ENCODE peak calls at places on chromosomes 3 and 15, in ten cellular contexts. One of them, this sample, is unnamed.

GRCh38 chr15:75584121-75584520 is 5.0 kb upstream of the PTPN9 start:
- DNase-seq in stomach: no peak
- DNase-seq in naive thymus-derived CD4-positive, alpha-beta T cell: no peak
- DNase-seq in GM23248: peak
- DNase-seq in mesenchymal stem cell: no peak
- DNase-seq in CD4-positive, CD25-positive, alpha-beta regulatory T cell: no peak
- DNase-seq in neuronal stem cell: no peak
- DNase-seq in breast epithelium: no peak
- DNase-seq in CD8-positive, alpha-beta memory T cell: no peak
- DNase-seq in endothelial cell of umbilical vein: no peak
- DNase-seq in this sample: no peak

GRCh38 chr3:69505770-69506407 is 120.0 kb upstream of the FRMD4B start:
- DNase-seq in stomach: no peak
- DNase-seq in breast epithelium: no peak
- DNase-seq in mesenchymal stem cell: peak
- DNase-seq in CD8-positive, alpha-beta memory T cell: no peak
- DNase-seq in CD4-positive, CD25-positive, alpha-beta regulatory T cell: no peak
- DNase-seq in endothelial cell of umbilical vein: peak
- DNase-seq in GM23248: peak
- DNase-seq in neuronal stem cell: no peak
- DNase-seq in naive thymus-derived CD4-positive, alpha-beta T cell: no peak
- DNase-seq in this sample: no peak

GRCh38 chr3:156675744-156676466 is 1.5 kb downstream of the TIPARP start:
- DNase-seq in breast epithelium: peak
- DNase-seq in GM23248: peak
- DNase-seq in naive thymus-derived CD4-positive, alpha-beta T cell: no peak
- DNase-seq in mesenchymal stem cell: peak
- DNase-seq in stomach: peak
- DNase-seq in CD8-positive, alpha-beta memory T cell: peak
- DNase-seq in CD4-positive, CD25-positive, alpha-beta regulatory T cell: peak
- DNase-seq in endothelial cell of umbilical vein: peak
- DNase-seq in neuronal stem cell: no peak
- DNase-seq in this sample: no peak

GRCh38 chr3:123096701-123097100 is 29.9 kb downstream of the PDIA5 start:
- DNase-seq in naive thymus-derived CD4-positive, alpha-beta T cell: no peak
- DNase-seq in CD4-positive, CD25-positive, alpha-beta regulatory T cell: no peak
- DNase-seq in GM23248: peak
- DNase-seq in stomach: peak
- DNase-seq in mesenchymal stem cell: peak
- DNase-seq in endothelial cell of umbilical vein: no peak
- DNase-seq in breast epithelium: no peak
- DNase-seq in neuronal stem cell: no peak
- DNase-seq in CD8-positive, alpha-beta memory T cell: no peak
- DNase-seq in this sample: peak

GRCh38 chr3:113690482-113690881 is 6.0 kb downstream of the USF3 start:
- DNase-seq in naive thymus-derived CD4-positive, alpha-beta T cell: no peak
- DNase-seq in CD4-positive, CD25-positive, alpha-beta regulatory T cell: no peak
- DNase-seq in GM23248: no peak
- DNase-seq in breast epithelium: no peak
- DNase-seq in CD8-positive, alpha-beta memory T cell: no peak
- DNase-seq in mesenchymal stem cell: no peak
- DNase-seq in stomach: no peak
- DNase-seq in endothelial cell of umbilical vein: no peak
- DNase-seq in neuronal stem cell: no peak
- DNase-seq in this sample: no peak

GRCh38 chr3:71012971-71013370 is 570.6 kb downstream of the FOXP1 start:
- DNase-seq in mesenchymal stem cell: no peak
- DNase-seq in naive thymus-derived CD4-positive, alpha-beta T cell: no peak
- DNase-seq in stomach: no peak
- DNase-seq in CD4-positive, CD25-positive, alpha-beta regulatory T cell: no peak
- DNase-seq in neuronal stem cell: no peak
- DNase-seq in CD8-positive, alpha-beta memory T cell: no peak
- DNase-seq in endothelial cell of umbilical vein: no peak
- DNase-seq in GM23248: no peak
- DNase-seq in breast epithelium: no peak
- DNase-seq in this sample: no peak

GRCh38 chr3:15040844-15041243 is 24.3 kb downstream of the MRPS25 start:
- DNase-seq in CD8-positive, alpha-beta memory T cell: no peak
- DNase-seq in stomach: no peak
- DNase-seq in GM23248: peak
- DNase-seq in breast epithelium: no peak
- DNase-seq in CD4-positive, CD25-positive, alpha-beta regulatory T cell: no peak
- DNase-seq in mesenchymal stem cell: no peak
- DNase-seq in endothelial cell of umbilical vein: no peak
- DNase-seq in neuronal stem cell: no peak
- DNase-seq in naive thymus-derived CD4-positive, alpha-beta T cell: no peak
- DNase-seq in this sample: no peak

GRCh38 chr15:36363335-36363734 is 216.1 kb upstream of the CDIN1 start:
- DNase-seq in naive thymus-derived CD4-positive, alpha-beta T cell: no peak
- DNase-seq in endothelial cell of umbilical vein: no peak
- DNase-seq in mesenchymal stem cell: peak
- DNase-seq in stomach: no peak
- DNase-seq in CD4-positive, CD25-positive, alpha-beta regulatory T cell: no peak
- DNase-seq in breast epithelium: peak
- DNase-seq in GM23248: peak
- DNase-seq in neuronal stem cell: no peak
- DNase-seq in CD8-positive, alpha-beta memory T cell: no peak
- DNase-seq in this sample: no peak

GRCh38 chr15:62173215-62173614 is 8.1 kb upstream of the C2CD4B start:
- DNase-seq in naive thymus-derived CD4-positive, alpha-beta T cell: no peak
- DNase-seq in endothelial cell of umbilical vein: peak
- DNase-seq in stomach: no peak
- DNase-seq in GM23248: peak
- DNase-seq in neuronal stem cell: no peak
- DNase-seq in CD8-positive, alpha-beta memory T cell: no peak
- DNase-seq in mesenchymal stem cell: no peak
- DNase-seq in CD4-positive, CD25-positive, alpha-beta regulatory T cell: no peak
- DNase-seq in breast epithelium: no peak
- DNase-seq in this sample: no peak

GRCh38 chr3:127141921-127142730 is 50.8 kb upstream of the PRR23E start:
- DNase-seq in mesenchymal stem cell: no peak
- DNase-seq in neuronal stem cell: no peak
- DNase-seq in CD4-positive, CD25-positive, alpha-beta regulatory T cell: no peak
- DNase-seq in endothelial cell of umbilical vein: no peak
- DNase-seq in breast epithelium: no peak
- DNase-seq in CD8-positive, alpha-beta memory T cell: no peak
- DNase-seq in stomach: peak
- DNase-seq in GM23248: no peak
- DNase-seq in naive thymus-derived CD4-positive, alpha-beta T cell: no peak
- DNase-seq in this sample: no peak

GRCh38 chr3:141355242-141355641 is 13.1 kb upstream of the ZBTB38 start:
- DNase-seq in mesenchymal stem cell: no peak
- DNase-seq in neuronal stem cell: no peak
- DNase-seq in endothelial cell of umbilical vein: no peak
- DNase-seq in CD4-positive, CD25-positive, alpha-beta regulatory T cell: no peak
- DNase-seq in naive thymus-derived CD4-positive, alpha-beta T cell: no peak
- DNase-seq in CD8-positive, alpha-beta memory T cell: no peak
- DNase-seq in stomach: no peak
- DNase-seq in GM23248: no peak
- DNase-seq in breast epithelium: no peak
- DNase-seq in this sample: no peak
- H3K27ac ChIP-seq in mesenchymal stem cell: no peak
- H3K27ac ChIP-seq in neuronal stem cell: no peak
- H3K27ac ChIP-seq in endothelial cell of umbilical vein: no peak
- H3K27ac ChIP-seq in CD4-positive, CD25-positive, alpha-beta regulatory T cell: no peak
- H3K27ac ChIP-seq in naive thymus-derived CD4-positive, alpha-beta T cell: no peak
- H3K27ac ChIP-seq in CD8-positive, alpha-beta memory T cell: no peak
- H3K27ac ChIP-seq in stomach: no peak
- H3K27ac ChIP-seq in GM23248: no peak
- H3K27ac ChIP-seq in breast epithelium: no peak
- H3K27ac ChIP-seq in this sample: no peak

GRCh38 chr15:68208641-68209240 is 3.6 kb upstream of the CALML4 start:
- DNase-seq in mesenchymal stem cell: no peak
- DNase-seq in GM23248: no peak
- DNase-seq in CD4-positive, CD25-positive, alpha-beta regulatory T cell: peak
- DNase-seq in naive thymus-derived CD4-positive, alpha-beta T cell: no peak
- DNase-seq in stomach: no peak
- DNase-seq in endothelial cell of umbilical vein: no peak
- DNase-seq in breast epithelium: no peak
- DNase-seq in CD8-positive, alpha-beta memory T cell: no peak
- DNase-seq in neuronal stem cell: no peak
- DNase-seq in this sample: no peak
- H3K4me3 ChIP-seq in mesenchymal stem cell: peak
- H3K4me3 ChIP-seq in GM23248: no peak
- H3K4me3 ChIP-seq in CD4-positive, CD25-positive, alpha-beta regulatory T cell: no peak
- H3K4me3 ChIP-seq in naive thymus-derived CD4-positive, alpha-beta T cell: no peak
- H3K4me3 ChIP-seq in stomach: no peak
- H3K4me3 ChIP-seq in endothelial cell of umbilical vein: no peak
- H3K4me3 ChIP-seq in breast epithelium: no peak
- H3K4me3 ChIP-seq in CD8-positive, alpha-beta memory T cell: no peak
- H3K4me3 ChIP-seq in neuronal stem cell: no peak
- H3K4me3 ChIP-seq in this sample: no peak

DNA sequence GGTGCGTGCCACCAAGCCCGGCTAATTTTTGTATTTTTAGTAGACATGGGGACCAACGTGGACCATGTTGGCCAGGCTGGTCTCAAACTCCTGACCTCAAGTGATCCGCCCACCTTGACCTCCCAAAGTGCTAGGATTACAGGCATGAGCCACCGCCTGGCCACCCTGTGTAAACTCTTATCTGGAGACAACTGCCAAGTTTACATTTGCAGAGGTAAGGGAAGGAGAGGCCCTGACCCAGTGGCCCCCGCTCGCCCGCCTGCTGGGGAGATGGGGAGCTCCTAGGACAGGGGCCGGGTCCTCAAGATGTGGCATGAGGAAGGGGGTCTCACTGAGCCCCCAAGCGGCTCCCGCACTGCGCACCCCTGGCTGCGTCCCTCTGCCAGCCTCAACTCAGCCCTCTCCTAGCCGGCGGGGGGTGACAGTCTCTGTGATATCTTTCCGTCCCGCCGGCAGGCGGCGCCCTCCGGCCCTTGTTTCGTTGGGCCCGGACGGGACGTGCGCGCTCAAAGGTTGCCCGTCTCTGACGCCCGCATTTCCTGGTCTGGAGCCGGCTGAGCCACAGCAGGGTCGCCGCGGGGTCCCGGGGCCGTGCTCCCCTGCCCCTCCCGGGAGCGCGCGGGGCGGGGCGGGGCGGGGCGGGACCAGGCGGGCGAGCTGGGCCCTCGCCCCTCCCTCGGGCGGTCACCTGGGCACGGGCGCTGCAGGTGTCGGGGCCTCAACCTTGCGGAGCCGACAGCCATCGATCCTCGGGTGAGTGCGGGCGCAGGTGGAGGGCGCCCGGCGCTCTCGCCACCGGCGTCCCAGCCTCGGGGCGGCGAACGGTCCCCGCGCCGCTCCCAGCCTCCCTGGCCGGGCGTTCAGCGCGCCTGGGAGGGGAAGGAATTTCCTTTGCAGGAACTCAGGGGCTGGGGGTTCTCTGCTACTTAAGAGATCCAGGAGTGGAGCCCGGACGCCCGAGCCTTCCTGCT is at the start of gene GPR160:
- DNase-seq in endothelial cell of umbilical vein: peak
- DNase-seq in GM23248: peak
- DNase-seq in neuronal stem cell: peak
- DNase-seq in naive thymus-derived CD4-positive, alpha-beta T cell: peak
- DNase-seq in breast epithelium: peak
- DNase-seq in stomach: peak
- DNase-seq in mesenchymal stem cell: peak
- DNase-seq in CD8-positive, alpha-beta memory T cell: peak
- DNase-seq in CD4-positive, CD25-positive, alpha-beta regulatory T cell: peak
- DNase-seq in this sample: peak
- H3K27ac ChIP-seq in endothelial cell of umbilical vein: no peak
- H3K27ac ChIP-seq in GM23248: no peak
- H3K27ac ChIP-seq in neuronal stem cell: no peak
- H3K27ac ChIP-seq in naive thymus-derived CD4-positive, alpha-beta T cell: peak
- H3K27ac ChIP-seq in breast epithelium: peak
- H3K27ac ChIP-seq in stomach: peak
- H3K27ac ChIP-seq in mesenchymal stem cell: no peak
- H3K27ac ChIP-seq in CD8-positive, alpha-beta memory T cell: peak
- H3K27ac ChIP-seq in CD4-positive, CD25-positive, alpha-beta regulatory T cell: no peak
- H3K27ac ChIP-seq in this sample: no peak

DNA sequence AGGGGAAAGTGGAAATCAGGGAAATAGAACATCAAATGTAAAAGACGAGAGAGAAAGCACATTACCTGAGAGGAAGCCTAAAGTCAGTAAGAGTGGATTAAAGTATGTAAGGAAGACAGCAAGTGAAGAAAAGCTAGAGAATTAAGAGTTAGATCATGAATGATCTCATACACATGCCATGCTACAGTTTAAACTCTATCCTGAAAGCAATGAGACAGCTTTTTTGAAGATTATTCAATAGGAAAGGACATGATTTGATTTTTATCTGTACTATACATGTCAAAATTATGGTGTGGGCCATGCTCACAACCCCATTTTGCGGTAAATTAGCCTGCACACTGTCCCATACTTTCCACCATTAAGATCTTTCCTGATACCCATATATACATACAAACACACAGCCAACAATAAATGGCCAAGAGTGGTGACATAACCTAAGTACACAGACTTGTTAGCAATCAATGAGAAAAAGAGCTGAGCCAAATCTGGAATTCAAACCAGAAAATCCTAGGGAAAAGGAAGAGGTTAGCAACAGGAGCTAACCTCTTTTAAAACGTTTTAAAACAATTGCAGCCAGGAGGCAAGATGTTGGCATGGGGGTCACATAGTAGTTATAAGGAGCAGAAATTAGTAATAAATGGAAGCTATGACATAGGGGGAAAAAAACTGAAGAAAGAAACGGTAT is 4.5 kb downstream of the MYO9A start:
- DNase-seq in breast epithelium: no peak
- DNase-seq in CD8-positive, alpha-beta memory T cell: no peak
- DNase-seq in CD4-positive, CD25-positive, alpha-beta regulatory T cell: no peak
- DNase-seq in naive thymus-derived CD4-positive, alpha-beta T cell: no peak
- DNase-seq in mesenchymal stem cell: no peak
- DNase-seq in endothelial cell of umbilical vein: no peak
- DNase-seq in neuronal stem cell: no peak
- DNase-seq in GM23248: peak
- DNase-seq in stomach: no peak
- DNase-seq in this sample: no peak
- H3K4me3 ChIP-seq in breast epithelium: no peak
- H3K4me3 ChIP-seq in CD8-positive, alpha-beta memory T cell: no peak
- H3K4me3 ChIP-seq in CD4-positive, CD25-positive, alpha-beta regulatory T cell: no peak
- H3K4me3 ChIP-seq in naive thymus-derived CD4-positive, alpha-beta T cell: no peak
- H3K4me3 ChIP-seq in mesenchymal stem cell: no peak
- H3K4me3 ChIP-seq in endothelial cell of umbilical vein: no peak
- H3K4me3 ChIP-seq in neuronal stem cell: no peak
- H3K4me3 ChIP-seq in GM23248: no peak
- H3K4me3 ChIP-seq in stomach: no peak
- H3K4me3 ChIP-seq in this sample: no peak

GRCh38 chr3:10941972-10942371 is 50.6 kb upstream of the SLC6A1 start:
- DNase-seq in mesenchymal stem cell: no peak
- DNase-seq in stomach: no peak
- DNase-seq in naive thymus-derived CD4-positive, alpha-beta T cell: no peak
- DNase-seq in breast epithelium: no peak
- DNase-seq in CD8-positive, alpha-beta memory T cell: no peak
- DNase-seq in GM23248: peak
- DNase-seq in CD4-positive, CD25-positive, alpha-beta regulatory T cell: peak
- DNase-seq in neuronal stem cell: no peak
- DNase-seq in endothelial cell of umbilical vein: no peak
- DNase-seq in this sample: no peak
- H3K27ac ChIP-seq in mesenchymal stem cell: no peak
- H3K27ac ChIP-seq in stomach: no peak
- H3K27ac ChIP-seq in naive thymus-derived CD4-positive, alpha-beta T cell: no peak
- H3K27ac ChIP-seq in breast epithelium: no peak
- H3K27ac ChIP-seq in CD8-positive, alpha-beta memory T cell: no peak
- H3K27ac ChIP-seq in GM23248: no peak
- H3K27ac ChIP-seq in CD4-positive, CD25-positive, alpha-beta regulatory T cell: no peak
- H3K27ac ChIP-seq in neuronal stem cell: no peak
- H3K27ac ChIP-seq in endothelial cell of umbilical vein: no peak
- H3K27ac ChIP-seq in this sample: no peak

This sample was measured in dorsolateral prefrontal cortex.